ENCODE peak calls at places on chromosomes 7 and 10, in eight cellular contexts. One of them, this sample, is unnamed.

GRCh38 chr7:114405427-114405826 is 9.2 kb upstream of the FOXP2 start:
- DNase-seq in IMR-90: no peak
- DNase-seq in HCT116: peak
- DNase-seq in hepatocyte: peak
- DNase-seq in K562: no peak
- DNase-seq in PC-3: peak
- DNase-seq in GM23338: peak
- DNase-seq in HepG2: peak
- DNase-seq in this sample: peak

GRCh38 chr7:108358553-108358952 is 97.7 kb downstream of the NRCAM start:
- DNase-seq in IMR-90: peak
- DNase-seq in HCT116: no peak
- DNase-seq in hepatocyte: peak
- DNase-seq in K562: no peak
- DNase-seq in PC-3: peak
- DNase-seq in GM23338: peak
- DNase-seq in HepG2: peak
- DNase-seq in this sample: no peak

GRCh38 chr10:18542832-18543231 is 108.6 kb downstream of the NSUN6 start:
- DNase-seq in IMR-90: peak
- DNase-seq in HCT116: no peak
- DNase-seq in hepatocyte: no peak
- DNase-seq in K562: no peak
- DNase-seq in PC-3: no peak
- DNase-seq in GM23338: no peak
- DNase-seq in HepG2: peak
- DNase-seq in this sample: no peak

GRCh38 chr7:128075536-128076095 is 44.4 kb upstream of the LRRC4 start:
- DNase-seq in IMR-90: no peak
- DNase-seq in HCT116: no peak
- DNase-seq in hepatocyte: no peak
- DNase-seq in K562: no peak
- DNase-seq in PC-3: no peak
- DNase-seq in GM23338: peak
- DNase-seq in HepG2: no peak
- DNase-seq in this sample: no peak

GRCh38 chr7:117323877-117324699 is 1.2 kb upstream of the WNT2 start:
- DNase-seq in IMR-90: peak
- DNase-seq in HCT116: no peak
- DNase-seq in hepatocyte: peak
- DNase-seq in K562: no peak
- DNase-seq in PC-3: peak
- DNase-seq in GM23338: peak
- DNase-seq in HepG2: no peak
- DNase-seq in this sample: peak

GRCh38 chr10:119996944-119997343 is 104.4 kb downstream of the SEC23IP start:
- DNase-seq in IMR-90: no peak
- DNase-seq in HCT116: no peak
- DNase-seq in hepatocyte: no peak
- DNase-seq in K562: no peak
- DNase-seq in PC-3: no peak
- DNase-seq in GM23338: no peak
- DNase-seq in HepG2: no peak
- DNase-seq in this sample: no peak

GRCh38 chr7:57876-58275 is 134.5 kb upstream of the FAM20C start:
- DNase-seq in IMR-90: no peak
- DNase-seq in HCT116: no peak
- DNase-seq in hepatocyte: no peak
- DNase-seq in K562: no peak
- DNase-seq in PC-3: no peak
- DNase-seq in GM23338: no peak
- DNase-seq in HepG2: no peak
- DNase-seq in this sample: no peak

GRCh38 chr10:128468462-128468861 is 342.2 kb upstream of the MKI67 start:
- DNase-seq in IMR-90: no peak
- DNase-seq in HCT116: no peak
- DNase-seq in hepatocyte: no peak
- DNase-seq in K562: no peak
- DNase-seq in PC-3: no peak
- DNase-seq in GM23338: no peak
- DNase-seq in HepG2: no peak
- DNase-seq in this sample: no peak

GRCh38 chr10:92241501-92241900 is 49.4 kb downstream of the CPEB3 start:
- DNase-seq in IMR-90: no peak
- DNase-seq in HCT116: no peak
- DNase-seq in hepatocyte: no peak
- DNase-seq in K562: no peak
- DNase-seq in PC-3: no peak
- DNase-seq in GM23338: no peak
- DNase-seq in HepG2: no peak
- DNase-seq in this sample: no peak

GRCh38 chr10:92242910-92243671 is 47.8 kb downstream of the CPEB3 start:
- DNase-seq in IMR-90: peak
- DNase-seq in HCT116: peak
- DNase-seq in hepatocyte: peak
- DNase-seq in K562: peak
- DNase-seq in PC-3: peak
- DNase-seq in GM23338: peak
- DNase-seq in HepG2: peak
- DNase-seq in this sample: peak

GRCh38 chr10:92240289-92241157 is 50.4 kb downstream of the CPEB3 start:
- DNase-seq in IMR-90: peak
- DNase-seq in HCT116: no peak
- DNase-seq in hepatocyte: peak
- DNase-seq in K562: peak
- DNase-seq in PC-3: peak
- DNase-seq in GM23338: peak
- DNase-seq in HepG2: peak
- DNase-seq in this sample: peak

GRCh38 chr10:92241158-92241500 is 49.7 kb downstream of the CPEB3 start:
- DNase-seq in IMR-90: peak
- DNase-seq in HCT116: no peak
- DNase-seq in hepatocyte: peak
- DNase-seq in K562: peak
- DNase-seq in PC-3: no peak
- DNase-seq in GM23338: peak
- DNase-seq in HepG2: peak
- DNase-seq in this sample: peak

GRCh38 chr10:92242380-92242779 is 48.5 kb downstream of the CPEB3 start:
- DNase-seq in IMR-90: no peak
- DNase-seq in HCT116: no peak
- DNase-seq in hepatocyte: no peak
- DNase-seq in K562: no peak
- DNase-seq in PC-3: no peak
- DNase-seq in GM23338: no peak
- DNase-seq in HepG2: no peak
- DNase-seq in this sample: no peak
- H3K4me2 ChIP-seq in IMR-90: no peak
- H3K4me2 ChIP-seq in HCT116: peak
- H3K4me2 ChIP-seq in hepatocyte: peak
- H3K4me2 ChIP-seq in K562: no peak
- H3K4me2 ChIP-seq in PC-3: peak
- H3K4me2 ChIP-seq in GM23338: no peak
- H3K4me2 ChIP-seq in HepG2: peak
- H3K4me2 ChIP-seq in this sample: no peak

GRCh38 chr7:151902306-151902705 is 25.4 kb upstream of the PRKAG2 start:
- DNase-seq in IMR-90: no peak
- DNase-seq in HCT116: no peak
- DNase-seq in hepatocyte: no peak
- DNase-seq in K562: no peak
- DNase-seq in PC-3: no peak
- DNase-seq in GM23338: no peak
- DNase-seq in HepG2: no peak
- DNase-seq in this sample: no peak

GRCh38 chr7:151901313-151901669 is 24.4 kb upstream of the PRKAG2 start:
- DNase-seq in IMR-90: no peak
- DNase-seq in HCT116: no peak
- DNase-seq in hepatocyte: no peak
- DNase-seq in K562: no peak
- DNase-seq in PC-3: no peak
- DNase-seq in GM23338: no peak
- DNase-seq in HepG2: no peak
- DNase-seq in this sample: no peak

GRCh38 chr7:151899513-151900360 is 22.8 kb upstream of the PRKAG2 start:
- DNase-seq in IMR-90: no peak
- DNase-seq in HCT116: no peak
- DNase-seq in hepatocyte: peak
- DNase-seq in K562: no peak
- DNase-seq in PC-3: no peak
- DNase-seq in GM23338: no peak
- DNase-seq in HepG2: no peak
- DNase-seq in this sample: no peak

GRCh38 chr7:151901828-151902227 is 24.9 kb upstream of the PRKAG2 start:
- DNase-seq in IMR-90: no peak
- DNase-seq in HCT116: no peak
- DNase-seq in hepatocyte: no peak
- DNase-seq in K562: no peak
- DNase-seq in PC-3: no peak
- DNase-seq in GM23338: no peak
- DNase-seq in HepG2: no peak
- DNase-seq in this sample: no peak

DNA sequence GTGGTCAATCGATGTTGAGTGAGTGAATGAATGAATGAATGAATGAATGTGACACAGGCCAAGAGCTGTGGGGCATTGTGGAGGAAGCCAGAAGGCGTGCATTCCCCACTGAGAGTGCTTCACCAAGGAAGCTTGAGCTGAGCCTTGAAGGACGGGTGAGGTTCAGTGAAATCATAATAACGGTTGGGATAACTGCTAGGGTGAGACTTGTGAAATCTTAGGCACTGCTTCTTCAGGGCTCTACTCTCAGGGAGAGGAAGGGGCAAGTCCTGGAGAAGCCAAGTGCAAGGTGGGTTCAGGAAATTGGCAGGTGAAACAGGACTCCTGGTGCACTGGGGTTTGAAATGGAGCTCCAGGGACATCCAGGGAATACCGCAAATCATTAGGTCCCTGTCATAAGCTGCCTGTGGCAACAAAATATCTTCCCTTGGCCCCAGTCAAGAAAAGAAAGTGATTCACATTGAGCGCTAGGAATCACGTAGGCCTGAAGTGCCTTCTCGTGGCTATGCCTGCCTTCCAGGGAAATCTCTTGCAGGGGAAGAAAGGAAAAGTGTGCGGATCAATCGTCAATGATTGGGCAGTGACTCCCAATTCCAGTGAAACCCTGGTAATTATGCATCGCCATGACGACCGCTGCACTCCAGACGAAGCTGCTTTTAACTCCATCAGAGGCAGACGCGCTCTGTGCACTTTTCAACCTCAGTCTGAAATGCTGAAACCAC is 23.8 kb upstream of the PRKAG2 start:
- DNase-seq in IMR-90: no peak
- DNase-seq in HCT116: no peak
- DNase-seq in hepatocyte: no peak
- DNase-seq in K562: no peak
- DNase-seq in PC-3: no peak
- DNase-seq in GM23338: no peak
- DNase-seq in HepG2: no peak
- DNase-seq in this sample: peak
- H3K4me2 ChIP-seq in IMR-90: no peak
- H3K4me2 ChIP-seq in HCT116: no peak
- H3K4me2 ChIP-seq in hepatocyte: no peak
- H3K4me2 ChIP-seq in K562: no peak
- H3K4me2 ChIP-seq in PC-3: no peak
- H3K4me2 ChIP-seq in GM23338: no peak
- H3K4me2 ChIP-seq in HepG2: no peak
- H3K4me2 ChIP-seq in this sample: no peak

DNA sequence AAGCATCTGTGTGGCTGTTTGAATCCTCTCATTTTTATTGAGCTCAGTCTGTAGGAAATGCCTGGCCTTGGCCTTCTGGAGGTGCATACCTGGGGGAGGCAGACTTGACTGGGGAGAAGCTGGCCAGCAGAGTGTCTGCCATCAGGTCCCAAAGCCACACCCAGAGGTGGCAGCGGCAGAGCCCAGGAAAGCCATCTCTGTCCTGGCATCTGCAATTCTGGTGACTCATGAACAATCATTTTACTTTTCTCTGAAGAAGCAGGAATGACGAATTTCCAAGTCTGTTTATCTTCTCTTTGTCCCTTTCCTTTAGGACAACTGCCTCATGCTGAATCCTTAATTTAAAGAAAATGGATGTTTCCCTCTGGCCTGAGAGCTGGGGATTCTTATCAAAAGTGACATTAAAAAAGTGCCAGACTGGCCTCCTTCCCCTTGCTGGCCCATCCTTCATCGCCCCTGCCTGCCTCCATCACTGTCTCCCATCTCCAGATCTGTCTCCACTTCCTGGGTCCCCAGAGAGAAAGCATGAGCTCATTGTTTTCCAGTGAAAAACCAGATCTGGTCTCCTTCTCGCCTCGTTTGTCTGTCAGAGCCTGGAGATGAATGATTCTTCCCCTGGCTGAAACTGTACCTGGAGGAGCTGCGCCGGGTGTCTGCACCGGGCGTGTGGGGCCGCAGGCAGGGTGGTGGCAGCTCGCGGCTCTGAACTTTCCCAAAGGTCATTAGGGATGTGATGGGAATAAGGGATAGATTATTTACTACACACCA is 124.5 kb downstream of the TMEM178B start:
- DNase-seq in IMR-90: no peak
- DNase-seq in HCT116: no peak
- DNase-seq in hepatocyte: no peak
- DNase-seq in K562: no peak
- DNase-seq in PC-3: peak
- DNase-seq in GM23338: no peak
- DNase-seq in HepG2: no peak
- DNase-seq in this sample: no peak
- H3K4me2 ChIP-seq in IMR-90: no peak
- H3K4me2 ChIP-seq in HCT116: no peak
- H3K4me2 ChIP-seq in hepatocyte: no peak
- H3K4me2 ChIP-seq in K562: no peak
- H3K4me2 ChIP-seq in PC-3: peak
- H3K4me2 ChIP-seq in GM23338: no peak
- H3K4me2 ChIP-seq in HepG2: no peak
- H3K4me2 ChIP-seq in this sample: no peak

DNA sequence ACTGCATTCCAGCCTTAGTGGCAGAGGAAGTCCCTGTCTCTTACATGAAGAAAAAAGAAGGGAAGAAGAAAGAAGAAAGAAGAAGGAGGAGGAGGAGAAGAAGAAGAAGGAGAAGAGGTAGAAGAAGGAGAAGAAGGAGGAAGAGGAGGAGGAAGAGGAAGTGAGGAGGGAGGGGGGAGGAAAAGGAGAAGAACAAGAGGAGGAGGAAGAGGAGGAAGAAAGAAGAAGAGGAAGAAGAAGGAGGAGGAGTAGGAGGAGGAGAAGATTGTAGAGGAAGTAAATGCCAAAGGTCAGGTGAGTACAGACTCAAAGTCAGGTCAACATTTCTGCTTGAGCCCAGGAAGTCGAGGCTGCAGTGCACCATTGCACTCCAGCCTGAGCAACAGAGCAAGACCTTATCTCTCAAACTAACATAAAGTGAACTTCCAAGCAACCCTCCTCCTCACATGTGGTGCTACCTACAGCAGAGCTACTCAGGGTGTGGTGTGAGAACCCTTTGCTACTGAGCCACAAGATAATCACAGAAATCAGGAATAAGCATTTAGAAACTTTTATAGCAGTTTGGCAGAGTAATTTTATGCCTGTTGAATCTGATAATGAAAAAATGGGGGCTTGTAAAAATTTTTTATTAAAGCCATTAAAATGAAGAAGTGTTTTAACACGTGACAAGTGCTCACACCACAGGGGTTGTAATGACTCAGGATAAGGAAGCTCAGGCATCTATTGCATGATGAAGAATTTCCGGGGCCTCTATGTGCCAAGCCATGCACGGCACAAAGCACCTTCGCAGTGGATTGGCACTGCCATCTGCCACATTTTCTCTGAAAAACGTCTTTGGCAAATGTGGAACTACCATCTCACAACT is 224.9 kb upstream of the AUTS2 start:
- DNase-seq in IMR-90: no peak
- DNase-seq in HCT116: no peak
- DNase-seq in hepatocyte: no peak
- DNase-seq in K562: no peak
- DNase-seq in PC-3: no peak
- DNase-seq in GM23338: no peak
- DNase-seq in HepG2: no peak
- DNase-seq in this sample: no peak
- H3K4me2 ChIP-seq in IMR-90: no peak
- H3K4me2 ChIP-seq in HCT116: no peak
- H3K4me2 ChIP-seq in hepatocyte: no peak
- H3K4me2 ChIP-seq in K562: no peak
- H3K4me2 ChIP-seq in PC-3: no peak
- H3K4me2 ChIP-seq in GM23338: no peak
- H3K4me2 ChIP-seq in HepG2: no peak
- H3K4me2 ChIP-seq in this sample: no peak